ENCODE peak calls at places on chromosome 1, in nine cellular contexts. U, A, Y, D, F, Q, W, O and M are unnamed samples.

GRCh38 chr1:212638419-212639151 is 30.0 kb downstream of the ATF3 start:
- DNase-seq in W (no peak), Q (no peak), F (no peak), D (peak; percentile 23), O (no peak), Y (no peak), U (no peak), A (no peak), M (peak; percentile 84)

GRCh38 chr1:86156571-86157455 is at the start of gene COL24A1:
- DNase-seq in Q (peak; percentile 24), O (peak; percentile 14), F (no peak), W (no peak), Y (peak; percentile 14), D (peak; percentile 80), U (peak; percentile 81), A (no peak), M (peak; percentile 84)

GRCh38 chr1:35591211-35591610 is 18.1 kb downstream of the TFAP2E start:
- DNase-seq in W (no peak), Q (no peak), F (no peak), Y (no peak), O (no peak), U (no peak), D (no peak), A (no peak), M (no peak)

GRCh38 chr1:27015260-27015659 is 2.6 kb upstream of the TENT5B start:
- DNase-seq in A (no peak), F (no peak), W (no peak), Q (no peak), Y (peak; percentile 51), U (no peak), D (no peak), O (no peak), M (no peak)

GRCh38 chr1:150979007-150979722 is 2.9 kb upstream of the ANXA9 start:
- DNase-seq in Q (peak; percentile 91), F (peak; percentile 93), A (peak; percentile 78), Y (peak; percentile 95), D (peak; percentile 92), U (peak; percentile 92), W (peak; percentile 96), O (peak; percentile 92), M (peak; percentile 93)

GRCh38 chr1:245291351-245291750 is 136.6 kb downstream of the KIF26B start:
- DNase-seq in O (no peak), Q (no peak), Y (no peak), W (peak; percentile 53), U (no peak), D (no peak), A (no peak), F (no peak), M (no peak)

GRCh38 chr1:160070243-160071163 is 543 bp upstream of the KCNJ10 start:
- DNase-seq in U (peak; percentile 91), Q (peak; percentile 74), W (no peak), F (peak; percentile 73), D (no peak), A (no peak), O (peak; percentile 79), Y (peak; percentile 53), M (peak; percentile 88)

GRCh38 chr1:153880962-153881361 is 41.8 kb downstream of the GATAD2B start:
- DNase-seq in W (peak; percentile 96), Y (peak; percentile 71), U (peak; percentile 78), A (no peak), F (peak; percentile 92), Q (peak; percentile 99), O (peak; percentile 88), D (peak; percentile 89), M (peak; percentile 93)

GRCh38 chr1:175216444-175216843 is 23.9 kb upstream of the KIAA0040 start:
- DNase-seq in U (no peak), O (no peak), Y (no peak), Q (no peak), A (no peak), W (no peak), D (no peak), F (no peak), M (no peak)

GRCh38 chr1:159008744-159009188 is 941 bp upstream of the IFI16 start:
- DNase-seq in A (no peak), D (no peak), O (peak; percentile 49), F (no peak), U (peak; percentile 76), Q (no peak), Y (no peak), W (no peak), M (no peak)

GRCh38 chr1:201708085-201708512 is 120.9 kb upstream of the IPO9 start:
- DNase-seq in U (no peak), W (no peak), Y (no peak), F (no peak), Q (no peak), D (peak; percentile 50), O (no peak), A (no peak), M (peak; percentile 80)

DNA sequence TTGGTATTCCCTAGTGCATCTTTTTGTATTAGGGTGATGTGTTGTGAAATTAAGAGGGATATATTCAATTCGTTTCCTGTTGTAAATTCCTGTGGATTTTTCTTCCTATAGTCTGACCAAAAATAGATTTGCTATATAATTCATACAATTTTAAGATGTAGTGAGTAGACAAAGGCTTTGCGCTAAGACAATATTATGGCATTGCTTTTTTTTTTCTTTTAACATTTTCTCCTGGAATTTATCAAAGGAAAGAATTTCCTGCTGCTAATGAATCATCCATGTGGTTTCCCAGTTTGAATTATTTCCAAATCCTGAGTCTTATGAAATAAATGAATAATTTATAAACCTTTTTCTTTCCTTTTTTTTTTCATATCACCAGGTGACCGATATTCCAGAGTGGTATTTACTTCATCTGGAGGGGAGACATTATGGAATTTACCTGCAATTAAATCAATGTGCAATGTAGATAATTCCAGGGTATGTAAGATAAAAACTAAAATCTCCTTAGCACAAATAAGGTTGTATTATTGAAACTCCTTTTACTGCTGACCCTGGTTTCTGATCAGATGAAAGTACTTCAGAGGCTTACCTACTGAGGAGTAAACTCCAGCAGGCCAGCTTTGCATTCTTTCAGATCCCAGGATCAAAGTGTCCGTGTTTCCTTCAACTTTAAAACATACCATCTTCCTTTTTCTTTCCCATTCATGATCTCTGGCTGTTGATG is 148.4 kb downstream of the TLR5 start:
- DNase-seq in F (no peak), Q (peak; percentile 79), Y (no peak), W (no peak), A (no peak), D (no peak), O (no peak), U (no peak), M (no peak)
- H3K4me3 ChIP-seq in F (no peak overlapping the region), Q (no peak overlapping the region), Y (no peak overlapping the region), W (no peak overlapping the region), A (no peak overlapping the region), D (no peak overlapping the region), O (no peak overlapping the region), U (no peak overlapping the region), M (no peak overlapping the region)

GRCh38 chr1:110490791-110491451 is 28.1 kb downstream of the KCNA10 start:
- DNase-seq in W (no peak), F (no peak), Q (no peak), Y (no peak), A (no peak), U (no peak), D (no peak), O (no peak), M (no peak)

GRCh38 chr1:110493059-110493458 is 25.9 kb downstream of the KCNA10 start:
- DNase-seq in W (no peak), O (no peak), Q (no peak), F (no peak), U (no peak), D (no peak), Y (no peak), A (no peak), M (no peak)

GRCh38 chr1:110494036-110494435 is 24.9 kb downstream of the KCNA10 start:
- DNase-seq in W (no peak), F (no peak), D (no peak), Y (no peak), O (no peak), U (no peak), A (no peak), Q (no peak), M (no peak)

GRCh38 chr1:110494522-110495406 is 24.2 kb downstream of the KCNA10 start:
- DNase-seq in O (no peak), A (no peak), Y (no peak), Q (peak; percentile 3), F (no peak), U (no peak), W (no peak), D (no peak), M (no peak)

DNA sequence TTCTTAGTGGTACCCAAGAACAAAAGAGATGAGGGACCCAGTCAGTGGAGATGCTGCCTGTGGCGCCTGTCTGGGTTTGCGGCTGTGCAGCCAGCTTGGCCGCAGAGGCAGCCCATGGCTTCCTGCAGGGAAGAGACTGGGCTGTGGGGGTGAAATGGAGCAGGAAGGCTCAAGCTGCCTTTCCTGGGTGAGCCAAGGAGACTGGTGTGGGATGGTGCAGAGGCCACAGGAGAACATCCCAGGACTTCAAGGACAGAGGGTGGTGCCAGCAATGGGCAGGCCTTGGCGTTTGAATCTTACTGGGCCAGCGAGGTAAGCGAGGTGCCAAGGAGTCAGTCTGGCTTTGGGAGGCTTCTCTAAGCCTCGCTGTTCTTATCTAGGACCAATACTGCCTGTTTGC is 26.4 kb downstream of the KCNA10 start:
- DNase-seq in D (no peak), O (no peak), F (peak; percentile 46), A (no peak), U (no peak), Q (no peak), Y (no peak), W (no peak), M (no peak)
- TF ChIP-seq POLR2AphosphoS5 in D (no peak), O (no peak), F (no peak), A (no peak), U (no peak), Q (no peak), Y (no peak), W (no peak), M (no peak)

DNA sequence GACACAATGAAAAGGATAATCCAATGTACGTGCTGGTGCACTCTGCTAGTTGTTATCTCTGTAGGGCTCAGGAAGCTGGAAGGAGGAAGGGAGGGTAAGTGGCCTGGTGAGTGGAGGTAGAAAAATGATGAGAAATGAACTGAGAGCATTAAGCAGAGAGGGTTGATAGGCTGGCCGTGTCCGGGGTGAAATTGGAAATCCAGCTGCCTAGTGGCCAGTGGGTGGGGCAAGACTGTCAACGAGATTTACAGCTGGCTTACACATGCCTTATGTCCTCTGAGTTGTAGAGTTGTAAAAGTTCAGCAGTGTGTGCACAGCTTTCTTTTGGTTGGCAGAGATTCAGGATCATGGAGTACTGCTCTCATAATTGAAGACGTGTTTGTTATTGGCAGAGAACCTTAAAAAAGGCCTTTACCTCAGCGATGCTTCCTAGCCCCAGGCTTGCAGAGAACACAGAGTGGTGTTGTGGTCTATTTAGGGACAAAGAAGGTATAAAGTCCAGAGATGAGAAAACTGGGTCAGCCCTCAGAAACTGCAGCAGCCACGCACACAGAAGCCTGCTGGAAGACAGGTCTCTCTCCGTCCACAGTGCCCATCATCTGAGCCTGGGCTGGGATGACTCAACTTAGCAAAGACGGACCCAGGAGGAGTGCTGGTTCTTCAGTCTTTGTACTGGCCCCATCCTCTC is 132.4 kb downstream of the EDEM3 start:
- DNase-seq in F (peak; percentile 66), A (no peak), O (peak; percentile 83), U (no peak), D (peak; percentile 89), Q (peak; percentile 53), Y (no peak), W (peak; percentile 95), M (peak; percentile 96)
- TF ChIP-seq POLR2A in F (no peak), A (no peak), O (peak; percentile 24), U (no peak), D (no peak), Q (no peak), Y (no peak), W (no peak), M (no peak)

DNA sequence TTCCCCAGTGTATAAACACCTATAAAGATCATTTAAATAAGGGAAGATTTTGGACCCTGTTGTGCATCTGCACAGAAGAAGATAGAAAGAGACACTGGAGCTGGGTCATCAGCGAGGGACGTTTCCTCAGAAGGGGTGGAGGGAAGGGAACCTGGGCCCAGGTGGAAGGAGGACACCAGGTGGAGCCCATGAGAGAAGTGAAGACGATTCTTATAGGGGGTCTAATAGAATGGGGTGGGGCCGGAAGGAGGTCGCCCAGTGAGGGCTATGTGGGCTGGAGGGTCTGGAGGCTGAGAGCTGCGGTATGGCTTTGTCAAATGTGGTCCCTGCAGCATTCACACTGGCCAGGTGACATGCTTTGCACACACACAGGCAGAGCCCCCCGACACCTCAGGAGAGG is 13.7 kb downstream of the KIRREL1 start:
- DNase-seq in U (no peak), O (no peak), Q (no peak), Y (no peak), A (no peak), D (no peak), W (no peak), F (no peak), M (no peak)
- H3K4me3 ChIP-seq in U (no peak overlapping the region), O (no peak overlapping the region), Q (no peak overlapping the region), Y (no peak overlapping the region), A (no peak overlapping the region), D (no peak overlapping the region), W (peak overlapping the region; percentile 10), F (no peak overlapping the region), M (no peak overlapping the region)